ENCODE peak calls at places on chromosomes 13 and 19, in five cellular contexts. One of them, this sample, is unnamed. For H3K4me1 and H3K27me3, the result is how much of the 10 kb centered on the place peaks cover.

GRCh38 chr13:19123502-19123901 is 58.1 kb downstream of the TUBA3C start:
- DNase-seq in heart left ventricle: no peak
- DNase-seq in transverse colon: no peak
- DNase-seq in IMR-90: no peak
- DNase-seq in psoas muscle: no peak
- DNase-seq in this sample: no peak

GRCh38 chr13:95445116-95445515 is 107.4 kb upstream of the CLDN10 start:
- DNase-seq in heart left ventricle: no peak
- DNase-seq in transverse colon: no peak
- DNase-seq in IMR-90: no peak
- DNase-seq in psoas muscle: no peak
- DNase-seq in this sample: no peak

GRCh38 chr13:104256701-104257100 is 1190.5 kb upstream of the SLC10A2 start:
- DNase-seq in heart left ventricle: no peak
- DNase-seq in transverse colon: no peak
- DNase-seq in IMR-90: no peak
- DNase-seq in psoas muscle: no peak
- DNase-seq in this sample: no peak

GRCh38 chr13:101332583-101332982 is 83.7 kb downstream of the NALCN start:
- DNase-seq in heart left ventricle: no peak
- DNase-seq in transverse colon: no peak
- DNase-seq in IMR-90: no peak
- DNase-seq in psoas muscle: no peak
- DNase-seq in this sample: no peak

GRCh38 chr19:8393871-8394250 is 3.7 kb downstream of the RAB11B start:
- DNase-seq in heart left ventricle: no peak
- DNase-seq in transverse colon: no peak
- DNase-seq in IMR-90: no peak
- DNase-seq in psoas muscle: no peak
- DNase-seq in this sample: no peak

GRCh38 chr19:1748115-1748702 is 5.1 kb upstream of the ONECUT3 start:
- DNase-seq in heart left ventricle: no peak
- DNase-seq in transverse colon: peak
- DNase-seq in IMR-90: no peak
- DNase-seq in psoas muscle: no peak
- DNase-seq in this sample: no peak

GRCh38 chr19:39140594-39140993 is 15.0 kb downstream of the PAK4 start:
- DNase-seq in heart left ventricle: no peak
- DNase-seq in transverse colon: no peak
- DNase-seq in IMR-90: no peak
- DNase-seq in psoas muscle: no peak
- DNase-seq in this sample: no peak

GRCh38 chr13:44703371-44703770 is 127.2 kb upstream of the TSC22D1 start:
- DNase-seq in heart left ventricle: no peak
- DNase-seq in transverse colon: no peak
- DNase-seq in IMR-90: peak
- DNase-seq in psoas muscle: no peak
- DNase-seq in this sample: no peak

GRCh38 chr13:49651775-49652690 is 23.7 kb downstream of the ARL11 start:
- DNase-seq in heart left ventricle: no peak
- DNase-seq in transverse colon: no peak
- DNase-seq in IMR-90: no peak
- DNase-seq in psoas muscle: peak
- DNase-seq in this sample: no peak

GRCh38 chr19:53942001-53942786 is 20.5 kb upstream of the CACNG8 start:
- DNase-seq in heart left ventricle: no peak
- DNase-seq in transverse colon: no peak
- DNase-seq in IMR-90: no peak
- DNase-seq in psoas muscle: no peak
- DNase-seq in this sample: no peak

GRCh38 chr13:92823059-92823458 is 403.5 kb upstream of the GPC6 start:
- DNase-seq in heart left ventricle: no peak
- DNase-seq in transverse colon: no peak
- DNase-seq in IMR-90: no peak
- DNase-seq in psoas muscle: no peak
- DNase-seq in this sample: no peak

GRCh38 chr19:7874080-7874856 is at the start of gene PRR36:
- DNase-seq in heart left ventricle: peak
- DNase-seq in transverse colon: no peak
- DNase-seq in IMR-90: no peak
- DNase-seq in psoas muscle: no peak
- DNase-seq in this sample: no peak

GRCh38 chr13:98050041-98050466 is 92.8 kb upstream of the FARP1 start:
- DNase-seq in heart left ventricle: no peak
- DNase-seq in transverse colon: no peak
- DNase-seq in IMR-90: peak
- DNase-seq in psoas muscle: no peak
- DNase-seq in this sample: no peak

GRCh38 chr19:15429825-15430467 is 11.2 kb upstream of the AKAP8L start:
- DNase-seq in heart left ventricle: peak
- DNase-seq in transverse colon: no peak
- DNase-seq in IMR-90: no peak
- DNase-seq in psoas muscle: no peak
- DNase-seq in this sample: no peak
- H3K4me1 ChIP-seq in heart left ventricle: under half
- H3K4me1 ChIP-seq in transverse colon: under half
- H3K4me1 ChIP-seq in IMR-90: under half
- H3K4me1 ChIP-seq in psoas muscle: under half
- H3K4me1 ChIP-seq in this sample: under half

DNA sequence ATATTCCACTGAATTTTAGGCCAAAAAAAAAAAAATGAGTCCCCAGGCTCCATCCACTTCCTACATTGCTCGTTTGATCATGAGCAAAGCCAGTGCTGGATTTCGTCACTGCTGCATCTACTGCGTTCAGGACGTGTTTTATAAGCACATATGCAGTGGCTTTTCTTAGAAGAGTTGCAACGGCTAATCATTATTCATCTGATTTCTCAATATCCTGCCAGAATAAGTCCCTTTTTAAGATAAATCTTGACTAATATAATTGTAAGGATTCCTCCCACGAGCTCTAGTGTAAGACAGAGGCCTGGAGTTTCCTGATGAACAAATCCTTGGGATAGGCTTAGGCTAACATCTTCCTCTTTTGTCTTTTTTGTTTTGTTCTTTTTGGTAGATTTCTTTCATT is 19.5 kb downstream of the FAM124A start:
- DNase-seq in heart left ventricle: no peak
- DNase-seq in transverse colon: peak
- DNase-seq in IMR-90: no peak
- DNase-seq in psoas muscle: no peak
- DNase-seq in this sample: no peak
- H3K27ac ChIP-seq in heart left ventricle: no peak
- H3K27ac ChIP-seq in transverse colon: peak
- H3K27ac ChIP-seq in IMR-90: no peak
- H3K27ac ChIP-seq in psoas muscle: no peak
- H3K27ac ChIP-seq in this sample: no peak

DNA sequence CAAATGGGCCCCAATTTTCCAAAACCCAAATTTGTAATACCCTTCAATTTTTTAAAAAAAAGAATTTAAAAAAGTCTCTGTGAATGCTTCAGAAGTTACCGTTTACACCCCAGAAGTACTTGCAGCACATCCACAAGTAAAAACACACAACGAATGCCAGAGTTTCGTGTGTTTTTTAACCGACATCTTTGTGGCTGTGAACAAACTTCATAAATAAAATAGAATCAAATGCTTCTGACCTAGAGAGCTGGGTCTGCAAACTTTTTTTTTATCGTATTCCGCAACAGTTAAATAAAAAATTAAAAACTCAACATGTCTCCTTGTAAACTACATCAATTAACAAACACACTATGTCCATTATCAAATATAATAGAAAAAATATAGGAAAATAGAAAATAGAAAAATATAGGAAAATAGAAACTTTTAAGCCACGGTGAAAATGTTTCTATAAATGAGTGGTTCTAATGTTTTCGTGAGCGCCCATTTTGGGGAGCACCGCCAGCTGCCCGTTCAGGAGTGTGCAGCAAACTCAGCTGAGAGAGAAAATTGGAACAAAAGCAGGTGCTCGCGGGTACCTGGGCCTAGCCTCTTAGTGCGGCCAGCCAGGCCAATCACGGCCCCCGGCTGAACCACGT is 384 bp upstream of the PDX1 start:
- DNase-seq in heart left ventricle: no peak
- DNase-seq in transverse colon: no peak
- DNase-seq in IMR-90: no peak
- DNase-seq in psoas muscle: no peak
- DNase-seq in this sample: no peak
- H3K27me3 ChIP-seq in heart left ventricle: half or more
- H3K27me3 ChIP-seq in transverse colon: half or more
- H3K27me3 ChIP-seq in IMR-90: half or more
- H3K27me3 ChIP-seq in psoas muscle: under half
- H3K27me3 ChIP-seq in this sample: under half

GRCh38 chr19:18745931-18746330 is 45.2 kb downstream of the COMP start:
- DNase-seq in heart left ventricle: no peak
- DNase-seq in transverse colon: no peak
- DNase-seq in IMR-90: no peak
- DNase-seq in psoas muscle: no peak
- DNase-seq in this sample: no peak
- H3K4me1 ChIP-seq in heart left ventricle: under half
- H3K4me1 ChIP-seq in transverse colon: under half
- H3K4me1 ChIP-seq in IMR-90: under half
- H3K4me1 ChIP-seq in psoas muscle: under half
- H3K4me1 ChIP-seq in this sample: under half

DNA sequence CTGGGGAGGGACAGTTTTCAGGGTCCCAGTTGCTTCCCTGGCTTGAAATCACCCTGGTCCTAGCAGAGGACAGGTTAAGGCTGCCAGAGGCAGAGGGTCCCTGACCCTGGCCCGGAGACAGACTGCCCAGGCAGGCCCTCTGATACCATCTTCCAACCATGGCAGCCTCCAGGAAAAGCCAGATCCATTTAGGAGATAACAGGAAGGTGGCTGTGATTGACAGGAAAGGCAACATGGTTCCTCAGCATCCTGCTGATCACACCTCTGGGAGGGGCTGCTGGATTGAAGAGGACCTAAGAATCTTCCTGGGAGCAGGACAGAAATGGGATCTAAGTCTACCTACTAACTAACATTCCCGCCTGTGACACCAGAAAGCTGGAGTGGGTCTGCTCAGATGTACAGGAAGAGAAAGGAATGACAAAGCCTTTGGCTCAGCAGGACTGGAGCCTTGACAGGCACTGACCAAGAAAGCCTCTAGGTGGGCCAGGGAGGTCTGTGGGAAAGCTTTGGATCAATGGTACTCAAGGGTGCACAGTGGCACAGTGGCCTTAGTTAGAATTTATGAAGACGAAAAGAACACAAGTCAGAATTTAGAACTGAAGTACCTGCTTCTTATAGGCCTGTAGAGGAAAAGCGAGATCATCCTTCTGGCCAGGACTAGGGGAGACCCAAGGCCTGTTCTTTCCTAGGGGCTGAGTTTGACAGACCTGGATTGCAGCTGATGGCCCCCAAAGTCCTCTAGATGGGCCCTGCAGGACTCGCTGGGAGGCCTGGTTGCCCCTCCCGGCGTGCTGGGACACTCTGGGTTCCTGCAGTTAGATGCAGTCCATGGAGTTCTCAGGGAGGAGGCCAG is 2.3 kb upstream of the PRKACA start:
- DNase-seq in heart left ventricle: no peak
- DNase-seq in transverse colon: no peak
- DNase-seq in IMR-90: no peak
- DNase-seq in psoas muscle: no peak
- DNase-seq in this sample: no peak
- H3K27ac ChIP-seq in heart left ventricle: peak
- H3K27ac ChIP-seq in transverse colon: peak
- H3K27ac ChIP-seq in IMR-90: peak
- H3K27ac ChIP-seq in psoas muscle: peak
- H3K27ac ChIP-seq in this sample: peak

DNA sequence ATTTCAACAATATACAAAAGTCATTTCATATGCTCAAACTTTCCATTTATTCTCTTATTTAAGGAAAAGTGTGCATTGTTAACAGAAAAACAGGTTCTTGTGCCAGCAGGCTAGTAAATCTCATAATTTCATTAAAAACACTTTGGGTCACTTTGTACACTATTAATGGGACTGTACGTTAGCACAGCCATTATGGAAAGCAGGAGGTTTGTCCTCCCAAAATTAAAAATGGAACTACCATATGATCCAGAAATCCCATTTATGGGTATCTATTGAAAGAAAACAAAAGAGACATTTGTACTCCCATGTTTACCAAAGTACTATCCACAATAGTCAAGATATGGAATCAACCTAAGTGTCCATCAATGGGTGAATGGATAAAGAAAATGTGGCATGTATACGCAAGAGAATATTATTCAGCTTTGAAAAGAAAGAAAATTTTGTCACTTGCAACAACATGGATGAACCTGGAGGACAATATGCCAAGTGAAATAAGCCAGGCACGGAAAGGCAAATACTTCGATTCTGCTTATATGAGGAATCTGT is 8.4 kb upstream of the SIGLEC6 start:
- DNase-seq in heart left ventricle: no peak
- DNase-seq in transverse colon: no peak
- DNase-seq in IMR-90: no peak
- DNase-seq in psoas muscle: no peak
- DNase-seq in this sample: no peak
- H3K27me3 ChIP-seq in heart left ventricle: under half
- H3K27me3 ChIP-seq in transverse colon: under half
- H3K27me3 ChIP-seq in IMR-90: under half
- H3K27me3 ChIP-seq in psoas muscle: under half
- H3K27me3 ChIP-seq in this sample: under half

GRCh38 chr13:113608967-113609533 is 24.5 kb downstream of the TFDP1 start:
- DNase-seq in heart left ventricle: no peak
- DNase-seq in transverse colon: no peak
- DNase-seq in IMR-90: no peak
- DNase-seq in psoas muscle: no peak
- DNase-seq in this sample: no peak

GRCh38 chr13:113607056-113607455 is 22.5 kb downstream of the TFDP1 start:
- DNase-seq in heart left ventricle: no peak
- DNase-seq in transverse colon: no peak
- DNase-seq in IMR-90: no peak
- DNase-seq in psoas muscle: no peak
- DNase-seq in this sample: no peak

GRCh38 chr13:113605866-113606438 is 21.4 kb downstream of the TFDP1 start:
- DNase-seq in heart left ventricle: no peak
- DNase-seq in transverse colon: no peak
- DNase-seq in IMR-90: no peak
- DNase-seq in psoas muscle: no peak
- DNase-seq in this sample: no peak

GRCh38 chr13:113608246-113608635 is 23.7 kb downstream of the TFDP1 start:
- DNase-seq in heart left ventricle: no peak
- DNase-seq in transverse colon: no peak
- DNase-seq in IMR-90: no peak
- DNase-seq in psoas muscle: no peak
- DNase-seq in this sample: no peak

DNA sequence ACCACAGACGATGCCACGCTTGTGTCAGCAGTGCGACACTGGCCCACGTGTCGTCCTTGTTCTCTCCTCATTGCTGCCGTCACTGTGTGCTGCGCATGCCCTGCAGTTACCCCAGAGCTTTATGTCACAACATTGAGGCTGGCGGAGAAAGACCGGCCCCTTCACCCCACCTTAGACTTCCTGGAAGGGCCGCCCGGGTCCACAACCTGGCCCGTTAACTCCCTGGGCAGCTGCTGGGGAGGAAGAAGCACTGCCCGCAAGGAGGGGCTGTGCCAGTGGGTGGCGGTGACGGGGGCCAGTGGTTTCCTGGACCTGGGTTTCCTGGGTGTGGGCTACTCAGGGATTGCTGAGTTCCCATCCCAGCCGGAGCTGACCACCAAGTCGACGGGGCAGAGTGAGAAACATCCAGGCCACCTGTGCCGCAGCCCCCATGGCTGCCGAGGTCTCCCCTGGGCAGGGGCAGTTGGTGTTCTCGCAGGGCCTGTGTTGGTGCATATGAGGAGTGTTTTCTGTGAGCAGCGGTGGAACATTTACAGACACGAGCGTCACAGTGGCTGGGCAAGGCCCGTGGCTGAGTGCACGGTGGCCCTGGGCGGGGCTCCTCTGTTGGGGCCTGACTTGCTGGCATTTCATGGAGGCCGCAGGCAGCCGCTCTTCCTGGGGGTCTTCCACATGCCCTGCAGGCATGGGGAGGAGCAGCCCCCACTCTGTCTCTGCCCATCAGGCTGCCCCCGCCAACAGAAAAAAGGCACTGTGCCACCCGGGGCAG is 23.1 kb downstream of the TFDP1 start:
- DNase-seq in heart left ventricle: no peak
- DNase-seq in transverse colon: no peak
- DNase-seq in IMR-90: no peak
- DNase-seq in psoas muscle: no peak
- DNase-seq in this sample: no peak
- H3K4me1 ChIP-seq in heart left ventricle: under half
- H3K4me1 ChIP-seq in transverse colon: under half
- H3K4me1 ChIP-seq in IMR-90: under half
- H3K4me1 ChIP-seq in psoas muscle: under half
- H3K4me1 ChIP-seq in this sample: under half